ENCODE peak calls at places on chromosome 13, in eight cellular contexts. B is fibroblast of the aortic adventitia; H is AG09309; Z is lower lobe of right lung; I is stomach; R is lower leg skin; F is CD8-positive, alpha-beta T cell; U is thoracic aorta. O is an unnamed sample.

GRCh38 chr13:67416047-67416925 is 186.2 kb upstream of the PCDH9 start:
- DNase-seq in R (no peak), I (peak; percentile 29), Z (peak; percentile 54), F (no peak), H (no peak), B (peak; percentile 22), U (no peak), O (peak; percentile 39)

GRCh38 chr13:100542546-100543156 is 45.9 kb downstream of the GGACT start:
- DNase-seq in R (peak; percentile 76), F (no peak), Z (no peak), B (peak; percentile 62), H (peak; percentile 59), U (no peak), I (no peak), O (peak; percentile 71)

GRCh38 chr13:97284558-97284957 is 62.4 kb downstream of the MBNL2 start:
- DNase-seq in B (peak; percentile 75), Z (no peak), H (no peak), F (no peak), I (no peak), R (no peak), U (no peak), O (no peak)

GRCh38 chr13:21670883-21671792 is at the start of gene FGF9:
- DNase-seq in B (peak; percentile 65), U (no peak), H (peak; percentile 14), Z (peak; percentile 85), F (peak; percentile 70), R (peak; percentile 92), I (peak; percentile 86), O (peak; percentile 74)

GRCh38 chr13:74040200-74040599 is 94.0 kb downstream of the KLF12 start:
- DNase-seq in F (no peak), U (no peak), H (no peak), B (peak; percentile 17), Z (no peak), R (no peak), I (peak; percentile 36), O (peak; percentile 29)

GRCh38 chr13:111118898-111119607 is 3.9 kb downstream of the ARHGEF7 start:
- DNase-seq in F (no peak), B (no peak), U (no peak), R (no peak), Z (no peak), I (no peak), H (no peak), O (no peak)

GRCh38 chr13:46526763-46527162 is 26.2 kb upstream of the LRCH1 start:
- DNase-seq in I (no peak), H (no peak), R (no peak), F (no peak), Z (no peak), U (no peak), B (no peak), O (no peak)

GRCh38 chr13:104181526-104182231 is 1115.5 kb upstream of the SLC10A2 start:
- DNase-seq in Z (no peak), R (no peak), I (no peak), U (no peak), F (no peak), H (no peak), B (no peak), O (no peak)

GRCh38 chr13:28707629-28708427 is 10.9 kb downstream of the SLC46A3 start:
- DNase-seq in R (no peak), H (peak; percentile 73), I (no peak), B (peak; percentile 78), Z (no peak), F (no peak), U (no peak), O (peak; percentile 81)

GRCh38 chr13:52848455-52849190 is at the start of gene PCDH8:
- DNase-seq in B (no peak), Z (peak; percentile 47), R (no peak), U (no peak), F (no peak), H (no peak), I (no peak), O (no peak)

GRCh38 chr13:36815069-36815468 is 4.0 kb upstream of the RFXAP start:
- DNase-seq in U (no peak), H (no peak), I (no peak), F (no peak), B (no peak), R (no peak), Z (no peak), O (no peak)

GRCh38 chr13:97279913-97280312 is 57.8 kb downstream of the MBNL2 start:
- DNase-seq in I (no peak), Z (no peak), B (peak; percentile 74), F (no peak), U (no peak), R (no peak), H (no peak), O (peak; percentile 82)

GRCh38 chr13:24997367-24997967 is 98.5 kb upstream of the PABPC3 start:
- DNase-seq in U (no peak), B (peak; percentile 52), R (no peak), I (no peak), H (peak; percentile 3), Z (no peak), F (no peak), O (peak; percentile 40)

GRCh38 chr13:98664047-98664446 is 87.1 kb upstream of the STK24 start:
- DNase-seq in I (no peak), R (peak; percentile 77), H (peak; percentile 33), U (no peak), B (peak; percentile 14), Z (no peak), F (no peak), O (peak; percentile 89)

GRCh38 chr13:98693756-98694155 is 58.7 kb downstream of the SLC15A1 start:
- DNase-seq in R (no peak), F (no peak), U (no peak), B (no peak), H (no peak), I (no peak), Z (no peak), O (no peak)

DNA sequence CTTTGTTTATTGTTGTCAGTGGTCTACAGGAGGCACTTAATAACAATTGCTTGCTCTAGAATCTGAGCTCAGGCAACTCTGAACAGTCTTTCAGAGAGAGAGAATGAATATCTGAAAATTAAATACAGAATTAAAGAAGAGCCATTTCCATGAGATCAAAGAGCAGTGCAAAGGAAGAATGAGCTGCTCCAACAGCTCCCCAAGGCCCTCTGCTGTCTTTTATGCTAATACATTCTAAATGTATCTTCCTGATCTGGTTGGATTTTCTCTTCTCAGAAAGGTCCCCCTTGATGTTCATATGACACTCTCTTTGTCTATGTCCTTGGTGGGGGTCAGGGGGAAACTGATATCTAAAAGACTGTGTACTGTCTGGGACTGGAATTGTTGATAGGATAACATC is 1029.6 kb downstream of the PCDH9 start:
- DNase-seq in I (no peak), H (no peak), Z (no peak), R (no peak), B (peak; percentile 13), F (no peak), U (no peak), O (no peak)
- TF ChIP-seq CTCF in I (no peak), H (peak; percentile 35), Z (no peak), R (no peak), B (peak; percentile 15), F (no peak), U (no peak), O (no peak)

GRCh38 chr13:50127726-50128291 is 112.6 kb downstream of the KCNRG start:
- DNase-seq in U (no peak), F (no peak), I (no peak), H (no peak), R (no peak), B (peak; percentile 31), Z (no peak), O (no peak)

GRCh38 chr13:50125556-50126377 is 110.5 kb downstream of the KCNRG start:
- DNase-seq in Z (peak; percentile 98), R (peak; percentile 99), I (peak; percentile 97), B (peak; percentile 90), F (peak; percentile 79), H (peak; percentile 68), U (peak; percentile 70), O (peak; percentile 90)

GRCh38 chr13:50128406-50129048 is 113.3 kb downstream of the KCNRG start:
- DNase-seq in F (no peak), H (no peak), B (no peak), R (no peak), I (no peak), Z (no peak), U (no peak), O (no peak)

GRCh38 chr13:50126378-50127016 is 111.3 kb downstream of the KCNRG start:
- DNase-seq in R (no peak), H (no peak), Z (no peak), U (no peak), F (no peak), I (no peak), B (peak; percentile 53), O (peak; percentile 52)

DNA sequence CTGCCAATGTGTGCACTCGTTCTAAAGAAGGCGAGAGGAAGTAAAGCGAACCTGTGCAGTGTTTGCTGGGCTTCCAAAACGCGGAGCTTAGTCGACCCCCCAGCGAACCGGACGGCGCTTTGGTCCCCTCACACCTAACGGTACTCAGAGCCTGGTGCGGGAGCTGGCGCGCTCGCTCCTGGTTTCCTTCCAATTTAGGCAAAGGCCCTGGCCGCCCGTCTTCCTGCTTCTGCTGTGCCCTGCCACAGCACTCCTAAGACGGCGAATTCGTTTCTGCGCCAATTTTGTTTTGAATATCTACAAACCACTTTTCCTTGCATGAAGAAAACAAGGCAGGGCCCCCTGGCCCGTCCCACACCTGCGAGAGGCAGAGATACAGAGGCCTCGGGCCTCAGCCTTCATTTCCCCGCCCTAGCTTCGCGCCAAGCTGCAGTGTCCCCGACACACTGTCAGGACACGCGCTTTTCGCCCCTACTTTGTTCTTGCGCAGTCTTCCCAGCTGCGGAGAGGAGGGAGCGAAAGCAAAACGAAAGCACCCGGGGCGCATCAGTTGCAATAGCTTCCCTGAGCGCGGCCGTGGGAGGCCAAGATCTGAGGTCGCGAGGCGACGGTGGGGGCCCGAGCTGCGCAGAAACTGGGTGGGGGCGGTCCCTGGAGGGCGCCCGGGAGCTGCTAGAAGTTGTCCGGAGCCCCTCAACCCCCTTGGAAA is 111.9 kb downstream of the KCNRG start:
- DNase-seq in R (peak; percentile 91), I (peak; percentile 50), Z (peak; percentile 83), F (no peak), B (peak; percentile 70), U (no peak), H (no peak), O (peak; percentile 56)
- H3K4me3 ChIP-seq in R (peak overlapping the region; percentile 9), I (peak overlapping the region; percentile 34), Z (peak overlapping the region; percentile 92), F (peak overlapping the region; percentile 87), B (peak overlapping the region; percentile 49), U (peak overlapping the region; percentile 93), H (peak overlapping the region; percentile 0), O (peak overlapping the region; percentile 35)

GRCh38 chr13:113211774-113212173 is 2.4 kb downstream of the CUL4A start:
- DNase-seq in H (no peak), I (no peak), F (no peak), R (no peak), U (no peak), Z (no peak), B (no peak), O (no peak)
- TF ChIP-seq CTCF in H (no peak), I (no peak), F (no peak), R (no peak), U (no peak), Z (no peak), B (no peak), O (peak; percentile 25)

DNA sequence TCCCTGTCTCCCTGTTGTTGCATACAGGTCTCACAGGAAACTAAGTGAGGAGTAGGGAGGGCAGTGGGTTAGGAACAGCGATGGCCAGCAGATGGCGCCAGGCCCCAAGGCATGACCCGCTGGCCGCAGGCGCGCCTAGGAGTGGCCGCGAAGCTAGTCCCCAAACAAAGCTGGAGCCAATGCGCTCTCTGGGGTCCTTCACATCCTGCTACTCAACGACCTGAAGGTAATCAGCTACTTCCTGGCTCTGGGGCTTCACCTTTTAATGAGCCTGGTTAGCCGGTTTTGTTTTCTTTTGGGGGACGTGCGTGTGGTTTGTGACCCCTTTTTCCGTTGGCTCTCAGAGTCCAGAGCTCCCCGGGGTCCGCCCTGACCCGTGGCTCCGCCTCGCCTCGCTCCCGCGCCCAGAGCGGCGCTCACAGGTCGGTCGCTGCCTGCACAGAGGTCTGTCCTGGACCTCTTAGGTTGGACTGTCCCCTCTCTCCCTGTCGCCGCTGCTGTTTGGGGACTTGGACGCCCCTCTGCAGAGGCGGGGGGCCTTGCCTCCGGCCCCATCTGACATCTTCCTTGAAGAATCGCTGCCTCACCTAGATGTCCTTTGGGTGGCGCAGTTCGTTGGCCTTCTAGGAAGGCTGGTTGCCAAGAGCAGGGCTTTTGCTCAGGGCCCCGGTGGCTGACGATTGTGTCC is 62.2 kb upstream of the GTF3A start:
- DNase-seq in H (no peak), F (peak; percentile 65), I (peak; percentile 90), R (peak; percentile 97), B (peak; percentile 80), U (peak; percentile 45), Z (peak; percentile 90), O (peak; percentile 73)
- H3K4me3 ChIP-seq in H (peak overlapping the region; percentile 50), F (peak overlapping the region; percentile 17), I (peak overlapping the region; percentile 34), R (no peak overlapping the region), B (peak overlapping the region; percentile 72), U (peak overlapping the region; percentile 67), Z (peak overlapping the region; percentile 50), O (peak overlapping the region; percentile 52)

O was measured in astrocyte of the spinal cord.